ENCODE peak calls at places on chromosomes 3 and 15, in five cellular contexts. J, K, E, H and O are unnamed samples.

GRCh38 chr3:197482001-197482400 is 73.8 kb downstream of the BDH1 start:
- DNase-seq in J (no peak), K (no peak), E (no peak), H (no peak), O (no peak)

GRCh38 chr3:127456471-127457093 is 134.0 kb downstream of the TPRA1 start:
- DNase-seq in J (no peak), K (no peak), E (no peak), H (peak; percentile 39), O (no peak)

GRCh38 chr3:109257269-109257668 is 59.0 kb downstream of the DPPA2 start:
- DNase-seq in J (no peak), K (no peak), E (no peak), H (no peak), O (no peak)

GRCh38 chr15:76566276-76566675 is 229.7 kb downstream of the ISL2 start:
- DNase-seq in J (no peak), K (no peak), E (no peak), H (no peak), O (no peak)

GRCh38 chr3:42683875-42684593 is 1.3 kb upstream of the KLHL40 start:
- DNase-seq in J (peak; percentile 87), K (peak; percentile 59), E (peak; percentile 47), H (no peak), O (peak; percentile 61)

GRCh38 chr3:11757441-11757875 is 89.2 kb downstream of the TAMM41 start:
- DNase-seq in J (peak; percentile 74), K (no peak), E (no peak), H (no peak), O (no peak)

GRCh38 chr15:66389859-66390382 is 3.2 kb downstream of the MAP2K1 start:
- DNase-seq in J (peak; percentile 50), K (no peak), E (no peak), H (no peak), O (no peak)

GRCh38 chr3:104988491-104988890 is 378.2 kb upstream of the ALCAM start:
- DNase-seq in J (no peak), K (no peak), E (no peak), H (no peak), O (no peak)

GRCh38 chr15:37880835-37881153 is 53.6 kb upstream of the TMCO5A start:
- DNase-seq in J (no peak), K (no peak), E (no peak), H (no peak), O (no peak)

GRCh38 chr3:186081678-186082077 is 27.2 kb downstream of the ETV5 start:
- DNase-seq in J (no peak), K (no peak), E (no peak), H (no peak), O (no peak)

GRCh38 chr3:131402391-131403039 is 20.9 kb downstream of the NUDT16 start:
- DNase-seq in J (peak; percentile 58), K (no peak), E (no peak), H (no peak), O (no peak)

GRCh38 chr3:43769471-43770425 is 79.0 kb downstream of the ABHD5 start:
- DNase-seq in J (peak; percentile 80), K (peak; percentile 93), E (peak; percentile 95), H (peak; percentile 95), O (peak; percentile 96)

GRCh38 chr3:57746156-57747125 is 9.7 kb upstream of the SLMAP start:
- DNase-seq in J (no peak), K (no peak), E (no peak), H (no peak), O (no peak)

GRCh38 chr3:111923821-111924220 is 55.0 kb upstream of the ABHD10 start:
- DNase-seq in J (no peak), K (no peak), E (no peak), H (no peak), O (no peak)

GRCh38 chr3:53122255-53122932 is 7.8 kb downstream of the RFT1 start:
- DNase-seq in J (no peak), K (no peak), E (no peak), H (no peak), O (no peak)

GRCh38 chr3:106206165-106206564 is 337.4 kb upstream of the CBLB start:
- DNase-seq in J (no peak), K (no peak), E (no peak), H (no peak), O (no peak)

GRCh38 chr3:176595307-176595706 is 602.0 kb downstream of the TBL1XR1 start:
- DNase-seq in J (no peak), K (no peak), E (no peak), H (no peak), O (no peak)

DNA sequence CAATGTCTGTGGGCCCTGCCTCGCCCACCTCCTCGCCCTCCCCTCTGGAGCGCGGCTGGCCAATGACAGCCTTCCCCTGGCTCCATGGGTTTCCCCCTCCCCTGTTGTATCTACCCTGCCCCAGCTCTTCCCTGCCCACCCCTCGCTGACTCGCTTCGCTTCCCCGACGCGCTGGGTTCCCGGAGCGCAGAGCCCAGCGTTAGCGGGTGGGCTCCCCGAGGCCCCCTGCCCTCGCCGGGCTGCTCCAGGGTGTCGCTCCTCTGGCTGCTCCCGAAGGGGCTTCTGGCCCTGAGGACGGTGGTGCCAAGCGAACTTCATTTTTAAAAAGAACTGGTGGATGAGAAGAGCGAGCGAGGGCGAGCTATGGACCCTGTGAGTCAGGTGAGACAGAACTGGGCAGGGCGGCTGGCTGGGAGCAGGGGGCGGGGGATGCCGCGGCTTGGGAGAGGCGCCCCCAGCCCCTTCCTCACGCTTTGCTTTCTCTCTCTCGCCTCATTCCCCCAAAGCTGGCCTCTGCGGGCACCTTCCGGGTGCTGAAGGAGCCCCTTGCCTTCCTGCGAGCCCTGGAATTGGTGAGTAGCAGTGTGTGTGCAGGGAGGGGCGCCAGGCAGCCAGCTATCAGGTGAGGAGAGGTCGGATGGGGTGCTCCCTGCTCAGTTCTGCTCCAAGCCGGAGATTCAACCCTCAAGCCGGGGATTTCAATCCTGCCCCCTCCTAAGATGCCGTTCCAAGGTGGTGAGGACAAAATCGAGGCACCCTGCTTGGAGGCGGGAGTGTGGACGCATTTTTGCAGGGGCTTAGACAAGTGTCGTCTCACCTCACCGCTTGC is at the start of gene SYNPR:
- DNase-seq in J (no peak), K (no peak), E (no peak), H (no peak), O (no peak)
- TF ChIP-seq POLR2A in J (no peak), K (no peak), E (no peak), H (no peak), O (no peak)

GRCh38 chr15:39594764-39595620 is 14.1 kb downstream of the THBS1 start:
- DNase-seq in J (no peak), K (no peak), E (no peak), H (no peak), O (no peak)

GRCh38 chr15:39591896-39592315 is 11.0 kb downstream of the THBS1 start:
- DNase-seq in J (no peak), K (no peak), E (no peak), H (no peak), O (no peak)

GRCh38 chr15:39592500-39592899 is 11.6 kb downstream of the THBS1 start:
- DNase-seq in J (no peak), K (no peak), E (no peak), H (no peak), O (no peak)

GRCh38 chr15:39594056-39594763 is 13.3 kb downstream of the THBS1 start:
- DNase-seq in J (no peak), K (no peak), E (no peak), H (no peak), O (no peak)

DNA sequence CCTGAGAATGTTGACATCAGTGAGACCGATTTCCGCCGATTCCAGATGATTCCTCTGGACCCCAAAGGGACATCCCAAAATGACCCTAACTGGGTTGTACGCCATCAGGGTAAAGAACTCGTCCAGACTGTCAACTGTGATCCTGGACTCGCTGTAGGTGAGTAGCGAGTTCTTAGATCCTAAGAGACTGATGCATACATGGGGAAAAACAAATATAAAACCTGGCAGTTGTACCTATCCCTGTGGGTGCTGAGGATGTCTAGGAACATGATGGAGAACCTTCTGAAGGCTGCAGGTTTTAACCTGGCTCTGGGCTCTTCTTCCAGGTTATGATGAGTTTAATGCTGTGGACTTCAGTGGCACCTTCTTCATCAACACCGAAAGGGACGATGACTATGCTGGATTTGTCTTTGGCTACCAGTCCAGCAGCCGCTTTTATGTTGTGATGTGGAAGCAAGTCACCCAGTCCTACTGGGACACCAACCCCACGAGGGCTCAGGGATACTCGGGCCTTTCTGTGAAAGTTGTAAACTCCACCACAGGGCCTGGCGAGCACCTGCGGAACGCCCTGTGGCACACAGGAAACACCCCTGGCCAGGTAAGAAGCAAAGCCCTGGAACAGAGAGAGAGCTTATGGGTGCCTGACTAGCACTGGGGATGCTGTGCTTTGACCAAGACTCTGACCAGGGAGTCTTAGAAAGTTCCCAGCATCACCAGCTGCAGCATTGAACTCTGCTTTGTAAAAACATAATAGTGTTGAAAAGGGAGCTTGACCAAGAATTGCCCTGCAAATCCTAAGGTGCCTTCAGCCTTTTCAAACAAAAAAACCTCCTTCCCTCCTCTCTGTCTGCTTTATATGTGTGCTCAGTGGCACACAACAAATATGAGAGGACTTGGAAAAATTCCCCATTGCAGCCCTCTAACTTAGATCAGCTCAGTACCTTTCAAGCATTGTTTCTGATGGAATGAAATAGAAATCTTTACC is 12.5 kb downstream of the THBS1 start:
- DNase-seq in J (no peak), K (no peak), E (no peak), H (no peak), O (no peak)
- TF ChIP-seq POLR2A in J (no peak), K (no peak), E (no peak), H (no peak), O (no peak)

DNA sequence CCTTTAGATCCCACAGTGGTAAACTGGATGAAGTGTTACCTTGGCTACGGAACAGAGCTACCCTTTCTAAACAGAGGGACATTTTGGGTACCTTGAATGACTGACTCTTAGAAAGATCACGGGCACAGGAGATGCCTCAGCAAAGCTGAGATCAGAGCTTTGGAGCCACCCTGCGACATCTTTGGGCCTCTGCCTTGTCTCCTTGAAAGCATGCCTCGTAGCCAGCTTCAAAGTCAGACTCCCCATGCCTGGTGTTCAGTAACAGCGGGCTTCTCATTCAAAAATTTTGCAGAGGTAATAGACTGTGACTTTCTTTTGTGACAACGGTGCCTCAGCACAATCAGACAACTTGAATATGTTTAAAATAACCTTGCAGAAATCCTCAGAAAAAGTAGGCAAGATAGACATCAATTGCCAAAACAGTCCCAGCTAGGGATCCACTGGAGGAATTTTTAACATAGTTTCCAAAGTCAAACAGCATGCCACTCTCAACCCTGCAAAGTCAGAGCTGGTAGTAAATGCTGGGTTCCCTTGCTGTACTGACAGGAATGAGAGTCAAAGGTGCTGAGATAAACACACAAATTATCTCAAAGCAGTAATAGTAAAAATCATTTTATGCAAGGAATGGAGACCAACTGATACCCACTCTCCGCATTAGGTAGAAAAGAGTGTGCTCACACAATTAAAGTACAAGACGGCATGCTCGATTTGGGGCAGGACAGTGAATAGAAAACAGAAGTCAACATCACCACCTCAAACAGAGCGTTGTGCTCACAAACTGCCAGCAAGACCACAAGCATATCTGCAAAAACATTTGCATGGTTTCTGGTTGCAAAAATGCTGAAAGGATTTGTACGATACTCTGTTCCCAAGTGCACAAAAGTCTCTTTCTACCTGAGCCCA is 82.1 kb downstream of the MYO1E start:
- DNase-seq in J (no peak), K (no peak), E (no peak), H (no peak), O (no peak)
- TF ChIP-seq POLR2A in J (no peak), K (no peak), E (no peak), H (no peak), O (no peak)

GRCh38 chr3:195877136-195877715 is 31.1 kb downstream of the TNK2 start:
- DNase-seq in J (no peak), K (no peak), E (no peak), H (no peak), O (no peak)

GRCh38 chr3:195878424-195879274 is 29.7 kb downstream of the TNK2 start:
- DNase-seq in J (no peak), K (no peak), E (no peak), H (peak; percentile 44), O (no peak)

GRCh38 chr3:195876297-195877031 is 31.9 kb downstream of the TNK2 start:
- DNase-seq in J (peak; percentile 45), K (no peak), E (no peak), H (peak; percentile 39), O (no peak)

GRCh38 chr3:195879416-195880036 is 28.8 kb downstream of the TNK2 start:
- DNase-seq in J (no peak), K (no peak), E (no peak), H (no peak), O (no peak)

GRCh38 chr3:195877767-195878423 is 30.5 kb downstream of the TNK2 start:
- DNase-seq in J (no peak), K (no peak), E (no peak), H (no peak), O (no peak)
- TF ChIP-seq POLR2A in J (no peak), K (no peak), E (no peak), H (no peak), O (no peak)